ENCODE peak calls at places on chromosomes 11 and 22, in five cellular contexts. G is A549, L is tibial artery, Q is Caco-2, D is kidney. T is an unnamed sample. For H3K4me1, the result is how much of the 10 kb centered on the place peaks cover.

GRCh38 chr22:50398698-50399648 is 55.8 kb downstream of the PPP6R2 start:
- DNase-seq in G (no peak), L (no peak), Q (no peak), D (no peak), T (no peak)

GRCh38 chr22:46957521-46957920 is 195.1 kb downstream of the TBC1D22A start:
- DNase-seq in G (no peak), L (no peak), Q (no peak), D (peak), T (no peak)

GRCh38 chr22:41775976-41776375 is 24.5 kb upstream of the CCDC134 start:
- DNase-seq in G (no peak), L (no peak), Q (no peak), D (no peak), T (no peak)

GRCh38 chr11:122285021-122285420 is 169.0 kb upstream of the BLID start:
- DNase-seq in G (no peak), L (no peak), Q (no peak), D (no peak), T (no peak)

GRCh38 chr11:70942593-70942992 is 309.8 kb downstream of the SHANK2 start:
- DNase-seq in G (no peak), L (no peak), Q (no peak), D (no peak), T (no peak)

GRCh38 chr11:84855846-84856245 is 771.3 kb downstream of the DLG2 start:
- DNase-seq in G (no peak), L (no peak), Q (no peak), D (no peak), T (peak)

GRCh38 chr22:39359659-39360195 is 9.9 kb downstream of the SYNGR1 start:
- DNase-seq in G (no peak), L (no peak), Q (no peak), D (no peak), T (no peak)

GRCh38 chr22:19610518-19611253 is 86.5 kb upstream of the CLDN5 start:
- DNase-seq in G (no peak), L (no peak), Q (no peak), D (no peak), T (no peak)

GRCh38 chr11:110501428-110501827 is 71.7 kb downstream of the FDX1 start:
- DNase-seq in G (no peak), L (no peak), Q (no peak), D (no peak), T (no peak)

GRCh38 chr22:46568102-46568809 is 30.8 kb upstream of the CELSR1 start:
- DNase-seq in G (no peak), L (no peak), Q (peak), D (peak), T (no peak)

GRCh38 chr11:45879803-45880685 is 5.4 kb upstream of the MAPK8IP1 start:
- DNase-seq in G (no peak), L (no peak), Q (peak), D (no peak), T (peak)

GRCh38 chr11:122778148-122778547 is 60.2 kb upstream of the CRTAM start:
- DNase-seq in G (peak), L (no peak), Q (no peak), D (no peak), T (no peak)

GRCh38 chr11:71236836-71237475 is 15.4 kb downstream of the SHANK2 start:
- DNase-seq in G (no peak), L (no peak), Q (peak), D (no peak), T (no peak)

GRCh38 chr11:80606726-80607125 is 1165.9 kb upstream of the TENM4 start:
- DNase-seq in G (no peak), L (no peak), Q (no peak), D (no peak), T (no peak)

GRCh38 chr11:3626250-3626960 is 15.4 kb downstream of the ART5 start:
- DNase-seq in G (no peak), L (peak), Q (peak), D (no peak), T (no peak)

GRCh38 chr11:134558258-134558835 is 146.3 kb upstream of the B3GAT1 start:
- DNase-seq in G (no peak), L (no peak), Q (peak), D (no peak), T (no peak)

GRCh38 chr11:34339149-34340064 is 18.4 kb downstream of the ABTB2 start:
- DNase-seq in G (peak), L (no peak), Q (no peak), D (no peak), T (no peak)

GRCh38 chr11:77165066-77165465 is 37.0 kb downstream of the MYO7A start:
- DNase-seq in G (no peak), L (no peak), Q (no peak), D (no peak), T (no peak)

GRCh38 chr11:69494851-69495250 is 13.4 kb downstream of the LINC01488 start:
- DNase-seq in G (no peak), L (no peak), Q (no peak), D (peak), T (no peak)

GRCh38 chr11:69898123-69898522 is 78.9 kb upstream of the FGF3 start:
- DNase-seq in G (no peak), L (no peak), Q (no peak), D (peak), T (no peak)

GRCh38 chr11:115391598-115391997 is 112.6 kb downstream of the CADM1 start:
- DNase-seq in G (no peak), L (no peak), Q (no peak), D (no peak), T (no peak)

GRCh38 chr11:125410091-125410490 is 86.0 kb downstream of the FEZ1 start:
- DNase-seq in G (no peak), L (no peak), Q (no peak), D (peak), T (peak)

GRCh38 chr11:783581-784015 is 6.3 kb downstream of the CEND1 start:
- DNase-seq in G (no peak), L (peak), Q (peak), D (peak), T (peak)

GRCh38 chr22:20233351-20234313 is 34.5 kb downstream of the RTN4R start:
- DNase-seq in G (no peak), L (no peak), Q (no peak), D (no peak), T (no peak)

GRCh38 chr11:49208006-49208721 is at the start of gene FOLH1:
- DNase-seq in G (peak), L (no peak), Q (no peak), D (peak), T (peak)

GRCh38 chr11:111367411-111368284 is 11.4 kb downstream of the POU2AF1 start:
- DNase-seq in G (no peak), L (no peak), Q (no peak), D (no peak), T (peak)

GRCh38 chr11:12441081-12441801 is 63.9 kb downstream of the PARVA start:
- DNase-seq in G (no peak), L (no peak), Q (no peak), D (no peak), T (no peak)

GRCh38 chr11:65159005-65159404 is 11.0 kb upstream of the SPDYC start:
- DNase-seq in G (no peak), L (no peak), Q (no peak), D (no peak), T (no peak)

GRCh38 chr11:60691636-60692035 is 7.8 kb upstream of the MS4A8 start:
- DNase-seq in G (no peak), L (no peak), Q (no peak), D (no peak), T (no peak)

GRCh38 chr11:3877252-3878035 is 22.0 kb downstream of the STIM1 start:
- DNase-seq in G (no peak), L (no peak), Q (peak), D (no peak), T (peak)

GRCh38 chr22:31150615-31151014 is 9.4 kb upstream of the RNF185 start:
- DNase-seq in G (no peak), L (no peak), Q (no peak), D (no peak), T (no peak)

GRCh38 chr11:130894322-130895025 is 21.8 kb downstream of the SNX19 start:
- DNase-seq in G (peak), L (peak), Q (peak), D (no peak), T (peak)

GRCh38 chr11:76067099-76067498 is 139.2 kb downstream of the WNT11 start:
- DNase-seq in G (no peak), L (no peak), Q (no peak), D (no peak), T (no peak)

GRCh38 chr11:77069969-77070582 is 3.3 kb downstream of the CAPN5 start:
- DNase-seq in G (no peak), L (peak), Q (peak), D (no peak), T (no peak)

GRCh38 chr11:86938900-86939880 is 16.0 kb downstream of the FZD4 start:
- DNase-seq in G (peak), L (no peak), Q (no peak), D (no peak), T (peak)

GRCh38 chr11:86940122-86940777 is 14.9 kb downstream of the FZD4 start:
- DNase-seq in G (no peak), L (peak), Q (peak), D (no peak), T (no peak)

GRCh38 chr11:86941077-86941870 is 13.9 kb downstream of the FZD4 start:
- DNase-seq in G (no peak), L (no peak), Q (no peak), D (no peak), T (no peak)

GRCh38 chr11:86942212-86942611 is 13.0 kb downstream of the FZD4 start:
- DNase-seq in G (no peak), L (no peak), Q (no peak), D (no peak), T (no peak)

DNA sequence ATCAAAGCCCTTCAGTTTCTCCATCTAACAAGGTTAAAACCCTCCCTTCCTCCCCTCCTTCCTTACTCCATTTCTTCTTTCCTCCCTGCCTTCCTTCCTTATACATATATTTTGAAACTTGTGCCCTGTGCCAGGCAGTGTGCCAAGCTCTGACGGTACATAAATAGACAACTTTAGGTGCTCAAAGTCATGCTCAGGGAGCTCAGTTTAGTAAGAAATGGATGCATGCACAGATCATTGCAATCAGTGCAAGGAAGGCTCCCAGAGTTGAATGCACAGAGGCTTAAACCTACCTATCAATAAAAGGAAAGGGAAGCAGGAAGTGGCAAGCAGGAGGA is 13.4 kb downstream of the FZD4 start:
- DNase-seq in G (no peak), L (no peak), Q (no peak), D (no peak), T (no peak)
- H3K4me1 ChIP-seq in G (under half), L (half or more), Q (under half), D (under half), T (under half)

GRCh38 chr22:36371920-36372319 is 15.8 kb downstream of the MYH9 start:
- DNase-seq in G (no peak), L (no peak), Q (no peak), D (no peak), T (peak)
- H3K4me1 ChIP-seq in G (half or more), L (half or more), Q (half or more), D (half or more), T (half or more)

DNA sequence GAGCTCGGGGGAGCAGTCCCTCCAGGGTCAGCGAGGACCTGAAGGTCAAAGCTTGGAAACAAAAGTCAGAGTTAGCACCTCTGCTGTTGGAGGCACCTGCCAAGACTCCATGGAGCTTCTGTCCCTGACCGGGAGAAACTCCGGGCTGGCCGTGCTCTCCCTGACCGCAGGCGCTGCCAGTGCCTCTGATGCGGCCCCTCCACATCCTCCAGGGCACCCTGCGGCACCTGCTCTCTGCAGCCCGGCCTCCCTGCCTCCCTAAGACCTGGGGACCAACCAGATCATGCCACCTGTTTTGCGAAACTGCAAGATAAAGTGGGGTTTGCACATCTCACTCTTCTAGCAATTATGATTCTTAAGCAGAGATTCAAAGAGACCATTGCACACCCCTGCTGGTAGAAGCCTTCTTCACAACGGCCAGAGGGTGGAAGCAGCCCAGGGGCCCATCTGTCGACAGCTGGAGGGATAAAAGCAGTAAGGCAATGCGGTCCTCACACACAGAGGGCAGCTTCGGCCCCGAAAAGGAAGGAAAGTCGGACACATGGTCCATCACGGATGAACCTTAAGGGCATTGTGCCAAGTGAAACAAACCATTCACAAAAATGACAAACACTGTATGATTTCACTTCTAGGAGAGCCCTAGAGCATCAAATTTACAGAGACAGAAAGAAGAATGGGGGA is 477.1 kb downstream of the BRD1 start:
- DNase-seq in G (no peak), L (peak), Q (no peak), D (peak), T (no peak)
- H3K4me1 ChIP-seq in G (under half), L (under half), Q (under half), D (under half), T (under half)

DNA sequence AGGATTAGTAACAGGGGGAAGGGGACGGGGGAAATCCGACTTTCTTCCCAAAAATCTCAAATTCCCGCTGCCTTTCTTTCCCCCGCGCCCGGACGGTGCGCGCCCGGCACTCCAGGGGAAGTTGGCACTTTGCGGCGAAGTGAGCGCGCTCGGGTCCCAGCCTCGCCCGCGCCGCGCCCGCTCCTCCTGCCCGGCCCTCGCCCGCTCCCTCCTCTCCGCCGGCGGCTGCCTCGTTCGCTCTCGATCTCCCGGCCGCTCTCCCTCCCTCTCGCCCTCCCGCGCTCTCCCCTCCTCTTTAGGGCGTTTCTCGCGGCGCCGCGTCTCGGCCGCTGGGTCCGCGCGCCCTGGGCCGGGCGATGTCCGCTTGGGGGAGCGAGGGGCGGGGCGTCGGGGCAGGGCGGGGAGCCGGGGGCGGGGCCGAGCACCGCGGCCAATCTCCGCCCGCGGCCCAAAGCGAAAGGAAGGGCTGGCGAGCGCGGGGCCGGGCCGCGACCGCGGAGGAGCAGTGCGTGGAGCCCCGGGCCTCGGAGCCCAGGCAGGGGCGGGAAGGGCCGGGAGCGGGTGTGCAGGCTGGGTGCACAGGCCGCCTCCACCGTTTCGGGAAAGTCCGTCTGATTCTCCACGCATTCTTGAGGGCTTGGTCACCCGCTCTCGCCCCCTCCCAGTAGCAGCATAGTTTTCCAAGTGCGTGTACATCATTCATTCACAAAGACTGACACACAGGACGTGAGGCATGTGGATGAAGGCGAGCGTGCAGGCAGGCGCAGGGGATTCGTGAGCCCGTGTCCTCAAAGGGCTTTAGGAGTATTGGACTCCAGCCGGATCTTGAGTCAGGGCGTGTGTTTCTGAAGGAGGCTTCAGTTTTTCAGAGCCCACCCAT is 65.1 kb downstream of the ETS1 start:
- DNase-seq in G (peak), L (peak), Q (peak), D (peak), T (peak)
- H3K4me1 ChIP-seq in G (under half), L (under half), Q (under half), D (under half), T (under half)

GRCh38 chr11:117825538-117826359 is 1.2 kb upstream of the FXYD2 start:
- DNase-seq in G (no peak), L (peak), Q (peak), D (peak), T (no peak)

GRCh38 chr11:117824571-117825537 is at the start of gene FXYD2:
- DNase-seq in G (no peak), L (peak), Q (peak), D (peak), T (no peak)

GRCh38 chr11:117826832-117827231 is 2.3 kb upstream of the FXYD2 start:
- DNase-seq in G (no peak), L (no peak), Q (peak), D (peak), T (no peak)

GRCh38 chr11:117827521-117828511 is 3.3 kb upstream of the FXYD2 start:
- DNase-seq in G (no peak), L (peak), Q (peak), D (peak), T (no peak)

GRCh38 chr11:117826360-117826635 is 1.8 kb upstream of the FXYD2 start:
- DNase-seq in G (no peak), L (no peak), Q (no peak), D (peak), T (no peak)
- H3K4me1 ChIP-seq in G (half or more), L (under half), Q (under half), D (half or more), T (under half)

GRCh38 chr22:28143206-28143605 is 224.2 kb upstream of the PITPNB start:
- DNase-seq in G (no peak), L (no peak), Q (no peak), D (no peak), T (no peak)

GRCh38 chr22:28139993-28140392 is 220.9 kb upstream of the PITPNB start:
- DNase-seq in G (no peak), L (no peak), Q (no peak), D (no peak), T (peak)

GRCh38 chr22:28143961-28144745 is 225.1 kb upstream of the PITPNB start:
- DNase-seq in G (no peak), L (no peak), Q (no peak), D (no peak), T (no peak)

GRCh38 chr22:28142361-28142801 is 223.3 kb upstream of the PITPNB start:
- DNase-seq in G (no peak), L (no peak), Q (no peak), D (no peak), T (peak)

DNA sequence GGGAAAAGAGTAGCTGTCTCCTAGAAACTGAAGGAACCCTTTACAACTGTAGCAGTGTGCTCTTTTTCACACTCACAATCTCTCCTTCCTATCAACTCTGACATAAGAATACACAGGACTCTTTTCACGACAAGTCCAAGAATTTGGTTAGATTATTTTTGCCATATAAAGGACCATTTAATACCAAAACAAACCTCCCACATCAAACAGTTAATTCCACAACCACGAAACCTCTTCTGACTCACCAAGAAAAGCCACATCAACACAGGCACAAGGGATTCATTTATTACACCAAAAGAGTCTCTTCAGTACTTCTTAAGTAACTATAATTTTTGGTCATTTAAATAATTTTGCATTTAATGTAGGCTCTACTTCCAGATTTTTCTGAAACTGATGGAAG is 222.6 kb upstream of the PITPNB start:
- DNase-seq in G (no peak), L (no peak), Q (no peak), D (no peak), T (no peak)
- H3K4me1 ChIP-seq in G (under half), L (under half), Q (under half), D (under half), T (under half)

DNA sequence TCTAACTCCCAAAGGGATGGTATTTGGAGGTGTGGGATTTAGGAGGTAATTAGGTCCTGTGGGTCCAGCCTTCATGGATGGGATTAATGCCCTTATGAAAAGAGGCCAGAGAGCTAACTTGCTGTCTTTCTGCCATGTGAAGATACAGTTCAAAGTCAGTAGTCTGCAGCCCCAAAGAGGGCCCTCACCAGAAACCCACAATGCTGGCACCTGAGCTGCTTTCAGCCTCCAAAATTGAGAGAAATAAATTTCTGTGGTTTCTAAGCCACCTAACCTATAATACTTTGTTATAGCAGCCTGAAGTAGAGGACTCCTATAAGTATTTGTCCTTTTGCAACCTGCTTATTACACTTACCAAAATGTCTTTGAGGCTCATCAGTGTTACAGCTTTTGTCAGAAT is 16.2 kb downstream of the ATM start:
- DNase-seq in G (no peak), L (no peak), Q (no peak), D (no peak), T (no peak)
- H3K4me1 ChIP-seq in G (under half), L (under half), Q (under half), D (under half), T (under half)

GRCh38 chr11:128481135-128481534 is 106.2 kb downstream of the ETS1 start:
- DNase-seq in G (no peak), L (no peak), Q (no peak), D (no peak), T (no peak)

GRCh38 chr11:128482092-128482491 is 105.3 kb downstream of the ETS1 start:
- DNase-seq in G (no peak), L (no peak), Q (no peak), D (no peak), T (no peak)

GRCh38 chr11:128480665-128481064 is 106.7 kb downstream of the ETS1 start:
- DNase-seq in G (no peak), L (no peak), Q (no peak), D (no peak), T (no peak)

GRCh38 chr11:128478305-128478704 is 109.1 kb downstream of the ETS1 start:
- DNase-seq in G (no peak), L (no peak), Q (no peak), D (no peak), T (no peak)

GRCh38 chr11:128480066-128480465 is 107.3 kb downstream of the ETS1 start:
- DNase-seq in G (no peak), L (no peak), Q (no peak), D (no peak), T (no peak)
- H3K4me1 ChIP-seq in G (under half), L (under half), Q (under half), D (under half), T (under half)